ENCODE peak calls at places on chromosomes 2 and 18, in nine cellular contexts. One of them, this sample, is unnamed.

GRCh38 chr2:135052997-135053474 is 944 bp downstream of the RAB3GAP1 start:
- DNase-seq in activated CD8-positive, alpha-beta memory T cell treated with anti-CD3 and anti-CD28 coated beads for 1 hour: no peak
- DNase-seq in K562: no peak
- DNase-seq in mesothelial cell of epicardium: no peak
- DNase-seq in nephron progenitor cell: peak; percentile 11
- DNase-seq in thoracic aorta: no peak
- DNase-seq in Panc1: no peak
- DNase-seq in foreskin melanocyte: no peak
- DNase-seq in D341Med: no peak
- DNase-seq in this sample: no peak

GRCh38 chr2:102005989-102006885 is 14.5 kb downstream of the IL1R2 start:
- DNase-seq in activated CD8-positive, alpha-beta memory T cell treated with anti-CD3 and anti-CD28 coated beads for 1 hour: no peak
- DNase-seq in K562: peak; percentile 70
- DNase-seq in mesothelial cell of epicardium: no peak
- DNase-seq in nephron progenitor cell: peak; percentile 49
- DNase-seq in thoracic aorta: no peak
- DNase-seq in Panc1: no peak
- DNase-seq in foreskin melanocyte: no peak
- DNase-seq in D341Med: peak; percentile 48
- DNase-seq in this sample: no peak

GRCh38 chr2:9782197-9782719 is 61.0 kb upstream of the TAF1B start:
- DNase-seq in activated CD8-positive, alpha-beta memory T cell treated with anti-CD3 and anti-CD28 coated beads for 1 hour: peak; percentile 27
- DNase-seq in K562: no peak
- DNase-seq in mesothelial cell of epicardium: no peak
- DNase-seq in nephron progenitor cell: no peak
- DNase-seq in thoracic aorta: no peak
- DNase-seq in Panc1: no peak
- DNase-seq in foreskin melanocyte: no peak
- DNase-seq in D341Med: no peak
- DNase-seq in this sample: no peak

GRCh38 chr18:22349317-22349898 is 68.3 kb downstream of the CTAGE1 start:
- DNase-seq in activated CD8-positive, alpha-beta memory T cell treated with anti-CD3 and anti-CD28 coated beads for 1 hour: no peak
- DNase-seq in K562: no peak
- DNase-seq in mesothelial cell of epicardium: no peak
- DNase-seq in nephron progenitor cell: peak; percentile 35
- DNase-seq in thoracic aorta: no peak
- DNase-seq in Panc1: no peak
- DNase-seq in foreskin melanocyte: no peak
- DNase-seq in D341Med: no peak
- DNase-seq in this sample: no peak

GRCh38 chr18:1760901-1761300 is 810.4 kb downstream of the METTL4 start:
- DNase-seq in activated CD8-positive, alpha-beta memory T cell treated with anti-CD3 and anti-CD28 coated beads for 1 hour: no peak
- DNase-seq in K562: no peak
- DNase-seq in mesothelial cell of epicardium: no peak
- DNase-seq in nephron progenitor cell: no peak
- DNase-seq in thoracic aorta: no peak
- DNase-seq in Panc1: no peak
- DNase-seq in foreskin melanocyte: no peak
- DNase-seq in D341Med: no peak
- DNase-seq in this sample: no peak

GRCh38 chr2:11514081-11514730 is 19.6 kb upstream of the GREB1 start:
- DNase-seq in activated CD8-positive, alpha-beta memory T cell treated with anti-CD3 and anti-CD28 coated beads for 1 hour: no peak
- DNase-seq in K562: no peak
- DNase-seq in mesothelial cell of epicardium: no peak
- DNase-seq in nephron progenitor cell: no peak
- DNase-seq in thoracic aorta: no peak
- DNase-seq in Panc1: no peak
- DNase-seq in foreskin melanocyte: no peak
- DNase-seq in D341Med: no peak
- DNase-seq in this sample: no peak

GRCh38 chr2:109009920-109010610 is 21.0 kb upstream of the EDAR start:
- DNase-seq in activated CD8-positive, alpha-beta memory T cell treated with anti-CD3 and anti-CD28 coated beads for 1 hour: no peak
- DNase-seq in K562: no peak
- DNase-seq in mesothelial cell of epicardium: no peak
- DNase-seq in nephron progenitor cell: no peak
- DNase-seq in thoracic aorta: no peak
- DNase-seq in Panc1: no peak
- DNase-seq in foreskin melanocyte: no peak
- DNase-seq in D341Med: no peak
- DNase-seq in this sample: no peak

GRCh38 chr2:97354576-97354975 is 235.1 kb downstream of the ANKRD36B start:
- DNase-seq in activated CD8-positive, alpha-beta memory T cell treated with anti-CD3 and anti-CD28 coated beads for 1 hour: no peak
- DNase-seq in K562: no peak
- DNase-seq in mesothelial cell of epicardium: no peak
- DNase-seq in nephron progenitor cell: no peak
- DNase-seq in thoracic aorta: no peak
- DNase-seq in Panc1: no peak
- DNase-seq in foreskin melanocyte: no peak
- DNase-seq in D341Med: no peak
- DNase-seq in this sample: no peak

GRCh38 chr2:74343316-74343715 is at the start of gene SLC4A5:
- DNase-seq in activated CD8-positive, alpha-beta memory T cell treated with anti-CD3 and anti-CD28 coated beads for 1 hour: no peak
- DNase-seq in K562: no peak
- DNase-seq in mesothelial cell of epicardium: no peak
- DNase-seq in nephron progenitor cell: no peak
- DNase-seq in thoracic aorta: no peak
- DNase-seq in Panc1: no peak
- DNase-seq in foreskin melanocyte: no peak
- DNase-seq in D341Med: no peak
- DNase-seq in this sample: no peak